ENCODE peak calls at places on chromosomes 2 and 18, in four cellular contexts. A is Panc1, J is sigmoid colon, I is upper lobe of left lung. M is an unnamed sample.

GRCh38 chr2:112835553-112836535 is 735 bp downstream of the IL1B start:
- DNase-seq in A (no peak), J (no peak), I (no peak), M (no peak)

GRCh38 chr2:75560022-75560767 is 544 bp downstream of the EVA1A start:
- DNase-seq in A (no peak), J (no peak), I (peak), M (peak)

GRCh38 chr2:143691136-143691535 is 561.9 kb downstream of the ARHGAP15 start:
- DNase-seq in A (no peak), J (no peak), I (no peak), M (no peak)

GRCh38 chr2:215612770-215613169 is 176.9 kb upstream of the FN1 start:
- DNase-seq in A (no peak), J (no peak), I (no peak), M (no peak)

GRCh38 chr2:162063281-162063680 is 10.7 kb downstream of the DPP4 start:
- DNase-seq in A (no peak), J (no peak), I (no peak), M (no peak)

GRCh38 chr2:104521247-104521646 is 332.7 kb upstream of the POU3F3 start:
- DNase-seq in A (no peak), J (no peak), I (no peak), M (no peak)

GRCh38 chr2:221360742-221361141 is 211.4 kb downstream of the EPHA4 start:
- DNase-seq in A (no peak), J (no peak), I (no peak), M (no peak)

GRCh38 chr2:159606287-159606686 is 10.1 kb downstream of the BAZ2B start:
- DNase-seq in A (no peak), J (no peak), I (no peak), M (no peak)

GRCh38 chr2:216572582-216573578 is 60.3 kb upstream of the IGFBP2 start:
- DNase-seq in A (no peak), J (peak), I (peak), M (no peak)

GRCh38 chr2:170222298-170222697 is 44.4 kb downstream of the MYO3B start:
- DNase-seq in A (no peak), J (no peak), I (no peak), M (no peak)

GRCh38 chr2:229634574-229635185 is 79.7 kb downstream of the DNER start:
- DNase-seq in A (no peak), J (no peak), I (no peak), M (no peak)

GRCh38 chr2:222592176-222592575 is 63.7 kb downstream of the FARSB start:
- DNase-seq in A (no peak), J (no peak), I (no peak), M (no peak)

GRCh38 chr2:154952346-154953010 is 254.0 kb downstream of the KCNJ3 start:
- DNase-seq in A (no peak), J (no peak), I (no peak), M (no peak)

GRCh38 chr18:72652990-72653593 is 109.0 kb upstream of the CBLN2 start:
- DNase-seq in A (peak), J (no peak), I (peak), M (no peak)

GRCh38 chr2:179270689-179271088 is 6.1 kb upstream of the SESTD1 start:
- DNase-seq in A (no peak), J (no peak), I (no peak), M (no peak)

GRCh38 chr2:158990397-158991209 is 22.2 kb downstream of the TANC1 start:
- DNase-seq in A (no peak), J (no peak), I (no peak), M (no peak)

GRCh38 chr18:702957-703659 is 9.3 kb downstream of the ENOSF1 start:
- DNase-seq in A (peak), J (no peak), I (no peak), M (no peak)

GRCh38 chr2:46036929-46037328 is 260.3 kb upstream of the EPAS1 start:
- DNase-seq in A (no peak), J (no peak), I (no peak), M (no peak)

GRCh38 chr2:105308785-105309540 is 20.6 kb downstream of the TGFBRAP1 start:
- DNase-seq in A (no peak), J (no peak), I (peak), M (no peak)

GRCh38 chr2:10434885-10435419 is 13.2 kb downstream of the ODC1 start:
- DNase-seq in A (no peak), J (peak), I (peak), M (peak)

GRCh38 chr2:186523781-186524180 is 37.7 kb downstream of the ZC3H15 start:
- DNase-seq in A (no peak), J (no peak), I (no peak), M (no peak)

GRCh38 chr2:148508878-148509702 is 135.5 kb upstream of the EPC2 start:
- DNase-seq in A (peak), J (peak), I (peak), M (peak)

GRCh38 chr2:176152350-176153181 is 1.2 kb downstream of the HOXD4 start:
- DNase-seq in A (no peak), J (no peak), I (no peak), M (no peak)

GRCh38 chr2:67616749-67617148 is 219.6 kb downstream of the ETAA1 start:
- DNase-seq in A (no peak), J (peak), I (no peak), M (no peak)

GRCh38 chr2:241762321-241762932 is 14.2 kb upstream of the GAL3ST2 start:
- DNase-seq in A (no peak), J (peak), I (peak), M (peak)

GRCh38 chr2:162242586-162243304 is 500 bp downstream of the FAP start:
- DNase-seq in A (no peak), J (no peak), I (no peak), M (no peak)

GRCh38 chr2:41872646-41873045 is 175.2 kb upstream of the PKDCC start:
- DNase-seq in A (no peak), J (no peak), I (no peak), M (no peak)

GRCh38 chr2:141137121-141137693 is 993.6 kb downstream of the LRP1B start:
- DNase-seq in A (no peak), J (no peak), I (no peak), M (no peak)

GRCh38 chr2:112601754-112602153 is 17.3 kb downstream of the CHCHD5 start:
- DNase-seq in A (no peak), J (peak), I (no peak), M (no peak)

GRCh38 chr2:36650434-36650833 is 46.1 kb upstream of the VIT start:
- DNase-seq in A (no peak), J (no peak), I (no peak), M (no peak)

GRCh38 chr2:185144159-185144919 is 546.0 kb downstream of the ZNF804A start:
- DNase-seq in A (no peak), J (no peak), I (no peak), M (no peak)

GRCh38 chr2:122034797-122035196 is 279.3 kb downstream of the TSN start:
- DNase-seq in A (no peak), J (no peak), I (no peak), M (no peak)

GRCh38 chr2:70212298-70212948 is 21.6 kb upstream of the C2orf42 start:
- DNase-seq in A (no peak), J (no peak), I (no peak), M (no peak)

GRCh38 chr18:68060871-68061270 is 544.4 kb upstream of the DSEL start:
- DNase-seq in A (no peak), J (no peak), I (no peak), M (no peak)
- H3K4me3 ChIP-seq in A (no peak), J (no peak), I (no peak), M (no peak)

GRCh38 chr2:152335016-152335850 is at the start of gene FMNL2:
- DNase-seq in A (no peak), J (peak), I (peak), M (peak)
- TF ChIP-seq POLR2AphosphoS5 in A (peak), J (peak), I (peak), M (peak)

GRCh38 chr2:97740590-97741182 is 27.3 kb downstream of the ZAP70 start:
- DNase-seq in A (peak), J (no peak), I (peak), M (no peak)
- H3K27ac ChIP-seq in A (no peak), J (no peak), I (no peak), M (no peak)

GRCh38 chr2:191846787-191847620 is at the start of gene CAVIN2:
- DNase-seq in A (no peak), J (peak), I (peak), M (peak)

GRCh38 chr2:191845876-191846786 is 757 bp downstream of the CAVIN2 start:
- DNase-seq in A (no peak), J (peak), I (peak), M (no peak)

GRCh38 chr2:191847764-191848163 is 876 bp upstream of the CAVIN2 start:
- DNase-seq in A (no peak), J (no peak), I (peak), M (no peak)

GRCh38 chr2:191844706-191845105 is 2.2 kb downstream of the CAVIN2 start:
- DNase-seq in A (no peak), J (no peak), I (no peak), M (no peak)

DNA sequence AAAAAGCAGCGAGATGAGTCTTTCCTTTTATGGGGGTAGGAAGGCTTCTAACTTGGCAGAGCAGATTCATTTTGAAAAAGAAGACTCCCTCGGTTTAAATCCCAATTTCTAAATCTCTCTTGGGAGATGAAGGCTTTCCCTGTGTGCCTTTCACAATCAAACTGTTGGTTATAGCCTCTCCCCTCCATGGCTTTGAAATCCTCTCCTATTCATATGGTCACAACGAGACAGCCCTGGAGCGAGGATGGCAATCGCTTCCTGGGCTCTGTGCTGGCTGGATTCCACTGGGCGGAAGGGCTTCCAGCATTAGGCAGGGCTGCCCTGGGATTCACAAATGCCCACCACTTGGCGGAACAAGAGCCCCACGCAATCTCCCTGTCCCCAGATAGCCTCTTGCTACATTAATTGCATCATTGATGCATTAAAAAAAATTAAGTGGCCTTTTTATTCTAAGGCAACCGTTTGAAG is 1.6 kb downstream of the CAVIN2 start:
- DNase-seq in A (no peak), J (peak), I (peak), M (no peak)
- H3K4me3 ChIP-seq in A (no peak), J (peak), I (peak), M (peak)

DNA sequence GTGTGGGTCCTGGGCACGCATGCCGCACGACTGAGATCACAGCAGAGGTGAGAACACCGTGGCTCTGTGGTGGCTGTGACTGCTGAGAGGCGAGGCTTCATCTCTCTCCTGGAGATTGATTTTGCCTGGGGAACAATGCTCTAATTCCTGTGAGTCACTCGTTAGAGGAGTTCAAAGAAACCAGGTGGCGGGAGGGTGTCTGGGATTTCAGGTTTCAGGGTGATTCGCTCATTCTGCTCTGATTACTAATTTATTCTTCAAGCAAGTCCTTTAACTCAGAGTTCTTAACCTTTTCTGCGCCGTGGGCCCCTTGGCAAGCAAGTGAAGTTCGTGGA is 56.3 kb downstream of the GLI2 start:
- DNase-seq in A (no peak), J (no peak), I (no peak), M (no peak)
- TF ChIP-seq POLR2AphosphoS5 in A (no peak), J (no peak), I (no peak), M (no peak)

DNA sequence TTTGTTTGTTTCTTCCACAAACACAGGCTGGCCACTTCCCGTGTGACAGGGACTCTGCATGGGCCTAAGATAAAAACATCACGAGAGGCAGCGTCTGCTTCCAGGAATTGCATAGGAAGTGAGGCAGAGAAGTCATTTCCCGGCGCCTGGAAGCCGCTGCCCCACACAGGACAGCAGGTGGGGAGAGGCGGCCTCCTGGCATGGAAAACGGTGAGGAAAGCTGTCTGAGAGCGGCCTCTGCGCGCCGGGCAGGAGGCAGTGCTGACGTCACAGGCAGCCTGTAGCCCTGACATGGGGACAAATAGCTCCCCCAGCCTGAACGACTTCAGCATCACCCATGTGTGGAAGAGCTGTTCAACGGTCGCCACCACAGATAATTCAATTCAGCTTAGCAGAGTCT is 139.2 kb downstream of the PXDN start:
- DNase-seq in A (no peak), J (peak), I (peak), M (no peak)
- H3K27ac ChIP-seq in A (peak), J (no peak), I (peak), M (no peak)

DNA sequence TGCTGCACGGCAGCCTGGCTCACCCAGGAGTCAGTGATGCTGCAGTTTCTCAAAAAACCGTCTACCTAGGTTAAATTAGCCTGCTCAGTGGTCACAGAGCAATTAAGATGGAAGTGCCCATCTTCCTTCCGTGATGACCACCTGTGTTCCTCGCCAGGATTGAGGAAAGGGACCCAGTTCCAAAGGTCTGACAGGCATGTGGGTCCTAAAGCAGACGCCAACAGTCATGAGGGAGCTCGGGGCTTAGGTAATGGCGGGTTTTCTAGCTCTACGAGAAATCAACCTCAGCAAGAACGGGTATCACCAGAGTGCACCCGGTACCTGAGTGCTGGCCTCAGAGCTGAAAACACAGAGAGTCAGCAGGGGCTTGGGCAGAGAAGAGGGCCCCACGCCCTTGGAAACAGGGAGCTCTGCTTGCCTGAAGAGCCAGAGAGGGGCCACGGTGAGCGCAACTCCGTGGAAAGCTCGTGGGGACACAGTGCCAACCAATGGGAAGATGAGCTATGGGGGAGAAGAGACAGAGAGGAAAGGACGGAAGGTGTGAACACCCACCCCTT is 34.3 kb upstream of the DNMT3A start:
- DNase-seq in A (no peak), J (peak), I (no peak), M (no peak)
- H3K4me3 ChIP-seq in A (no peak), J (peak), I (no peak), M (no peak)

GRCh38 chr2:64003239-64003638 is 16.0 kb downstream of the VPS54 start:
- DNase-seq in A (no peak), J (no peak), I (no peak), M (no peak)
- TF ChIP-seq POLR2AphosphoS5 in A (no peak), J (no peak), I (no peak), M (no peak)

M was measured in prostate gland.